ENCODE peak calls at places on chromosome 3, in five cellular contexts. One of them, this sample, is unnamed.
A peak's percentile ranks its signal among the peaks of the same experiment; 100 is the strongest.

GRCh38 chr3:122943828-122944190 is 83.8 kb downstream of the SEMA5B start:
- DNase-seq in cardiac fibroblast: no peak
- DNase-seq in fibroblast of the conjunctiva: no peak
- DNase-seq in body of pancreas: no peak
- DNase-seq in sigmoid colon: no peak
- DNase-seq in this sample: no peak

GRCh38 chr3:71987089-71987735 is 202.3 kb upstream of the PROK2 start:
- DNase-seq in cardiac fibroblast: peak; percentile 49
- DNase-seq in fibroblast of the conjunctiva: no peak
- DNase-seq in body of pancreas: no peak
- DNase-seq in sigmoid colon: no peak
- DNase-seq in this sample: no peak

GRCh38 chr3:140898340-140899180 is 43.1 kb upstream of the SLC25A36 start:
- DNase-seq in fibroblast of the conjunctiva: peak; percentile 72
- DNase-seq in cardiac fibroblast: peak; percentile 90
- DNase-seq in sigmoid colon: no peak
- DNase-seq in body of pancreas: peak; percentile 43
- DNase-seq in this sample: peak; percentile 20

GRCh38 chr3:15064299-15064834 is 748 bp downstream of the MRPS25 start:
- DNase-seq in sigmoid colon: no peak
- DNase-seq in fibroblast of the conjunctiva: no peak
- DNase-seq in cardiac fibroblast: peak; percentile 45
- DNase-seq in body of pancreas: no peak
- DNase-seq in this sample: peak; percentile 8

GRCh38 chr3:195207731-195208130 is 63.2 kb downstream of the XXYLT1 start:
- DNase-seq in body of pancreas: no peak
- DNase-seq in cardiac fibroblast: no peak
- DNase-seq in sigmoid colon: no peak
- DNase-seq in fibroblast of the conjunctiva: no peak
- DNase-seq in this sample: no peak

GRCh38 chr3:79032686-79033318 is 735.0 kb downstream of the ROBO1 start:
- DNase-seq in sigmoid colon: no peak
- DNase-seq in fibroblast of the conjunctiva: peak; percentile 44
- DNase-seq in cardiac fibroblast: peak; percentile 83
- DNase-seq in body of pancreas: no peak
- DNase-seq in this sample: no peak

GRCh38 chr3:194381460-194381875 is 11.9 kb upstream of the LRRC15 start:
- DNase-seq in sigmoid colon: no peak
- DNase-seq in body of pancreas: peak; percentile 16
- DNase-seq in fibroblast of the conjunctiva: no peak
- DNase-seq in cardiac fibroblast: no peak
- DNase-seq in this sample: no peak

GRCh38 chr3:182682263-182683229 is 110.8 kb upstream of the ATP11B start:
- DNase-seq in fibroblast of the conjunctiva: no peak
- DNase-seq in sigmoid colon: no peak
- DNase-seq in body of pancreas: peak; percentile 53
- DNase-seq in cardiac fibroblast: peak; percentile 36
- DNase-seq in this sample: peak; percentile 32

GRCh38 chr3:11734-12133 is 184.8 kb upstream of the CHL1 start:
- DNase-seq in fibroblast of the conjunctiva: peak; percentile 23
- DNase-seq in sigmoid colon: no peak
- DNase-seq in body of pancreas: no peak
- DNase-seq in cardiac fibroblast: peak; percentile 22
- DNase-seq in this sample: no peak

GRCh38 chr3:66237551-66237950 is 16.8 kb downstream of the SLC25A26 start:
- DNase-seq in fibroblast of the conjunctiva: no peak
- DNase-seq in cardiac fibroblast: no peak
- DNase-seq in sigmoid colon: no peak
- DNase-seq in body of pancreas: no peak
- DNase-seq in this sample: no peak

GRCh38 chr3:57597973-57598351 is 818 bp upstream of the ARF4 start:
- DNase-seq in fibroblast of the conjunctiva: no peak
- DNase-seq in body of pancreas: peak; percentile 42
- DNase-seq in cardiac fibroblast: no peak
- DNase-seq in sigmoid colon: no peak
- DNase-seq in this sample: no peak

GRCh38 chr3:184715943-184716651 is 4.2 kb upstream of the MAGEF1 start:
- DNase-seq in cardiac fibroblast: peak; percentile 16
- DNase-seq in sigmoid colon: no peak
- DNase-seq in fibroblast of the conjunctiva: no peak
- DNase-seq in body of pancreas: no peak
- DNase-seq in this sample: no peak

GRCh38 chr3:64030741-64031140 is 7.4 kb upstream of the PSMD6 start:
- DNase-seq in fibroblast of the conjunctiva: peak; percentile 40
- DNase-seq in body of pancreas: peak; percentile 77
- DNase-seq in sigmoid colon: peak; percentile 82
- DNase-seq in cardiac fibroblast: peak; percentile 74
- DNase-seq in this sample: peak; percentile 62

GRCh38 chr3:139062915-139063314 is 18.2 kb upstream of the PRR23C start:
- DNase-seq in sigmoid colon: no peak
- DNase-seq in body of pancreas: no peak
- DNase-seq in fibroblast of the conjunctiva: no peak
- DNase-seq in cardiac fibroblast: no peak
- DNase-seq in this sample: no peak

GRCh38 chr3:188400494-188401243 is 246.7 kb downstream of the LPP start:
- DNase-seq in cardiac fibroblast: no peak
- DNase-seq in sigmoid colon: no peak
- DNase-seq in fibroblast of the conjunctiva: no peak
- DNase-seq in body of pancreas: no peak
- DNase-seq in this sample: no peak

GRCh38 chr3:182385356-182385755 is 407.9 kb upstream of the ATP11B start:
- DNase-seq in body of pancreas: no peak
- DNase-seq in cardiac fibroblast: no peak
- DNase-seq in fibroblast of the conjunctiva: no peak
- DNase-seq in sigmoid colon: no peak
- DNase-seq in this sample: no peak

GRCh38 chr3:27220166-27220565 is 149.0 kb downstream of the NEK10 start:
- DNase-seq in body of pancreas: no peak
- DNase-seq in fibroblast of the conjunctiva: no peak
- DNase-seq in cardiac fibroblast: no peak
- DNase-seq in sigmoid colon: no peak
- DNase-seq in this sample: no peak

GRCh38 chr3:181403876-181404660 is 307.7 kb upstream of the SOX2 start:
- DNase-seq in fibroblast of the conjunctiva: no peak
- DNase-seq in cardiac fibroblast: no peak
- DNase-seq in body of pancreas: no peak
- DNase-seq in sigmoid colon: no peak
- DNase-seq in this sample: no peak